ENCODE peak calls at places on chromosomes 13 and 19, in nine cellular contexts. V is HCT116, Q is neural progenitor cell, C is GM23338, P is hepatocyte, H is SK-N-SH, Z is OCI-LY7, M is PC-3, O is MM.1S. X is an unnamed sample. For H3K4me1, the result is how much of the 10 kb centered on the place peaks cover.

GRCh38 chr13:99404005-99404755 is 97.0 kb upstream of the GPR183 start:
- DNase-seq in V (no peak), Q (no peak), C (no peak), P (no peak), H (no peak), Z (no peak), M (peak), O (no peak), X (no peak)

GRCh38 chr19:5952193-5953033 is 25.5 kb downstream of the RANBP3 start:
- DNase-seq in V (no peak), Q (no peak), C (no peak), P (no peak), H (peak), Z (no peak), M (no peak), O (no peak), X (no peak)

GRCh38 chr13:106109391-106109791 is 426.1 kb downstream of the EFNB2 start:
- DNase-seq in V (no peak), Q (no peak), C (no peak), P (no peak), H (no peak), Z (no peak), M (no peak), O (no peak), X (peak)

GRCh38 chr19:38653028-38653571 is 5.7 kb downstream of the ACTN4 start:
- DNase-seq in V (no peak), Q (no peak), C (no peak), P (peak), H (no peak), Z (no peak), M (no peak), O (no peak), X (peak)

GRCh38 chr13:41561179-41561578 is 103.8 kb downstream of the RGCC start:
- DNase-seq in V (no peak), Q (no peak), C (no peak), P (no peak), H (no peak), Z (no peak), M (no peak), O (no peak), X (peak)

GRCh38 chr13:51539887-51540286 is 44.4 kb upstream of the WDFY2 start:
- DNase-seq in V (no peak), Q (no peak), C (no peak), P (no peak), H (no peak), Z (no peak), M (no peak), O (no peak), X (peak)

GRCh38 chr13:91776650-91777193 is 378.3 kb downstream of the GPC5 start:
- DNase-seq in V (no peak), Q (no peak), C (no peak), P (no peak), H (no peak), Z (no peak), M (peak), O (no peak), X (no peak)

GRCh38 chr19:57363734-57364181 is 407 bp downstream of the TRAPPC2B start:
- DNase-seq in V (no peak), Q (no peak), C (peak), P (peak), H (no peak), Z (peak), M (no peak), O (no peak), X (peak)

GRCh38 chr19:8938576-8938975 is 71.6 kb downstream of the MUC16 start:
- DNase-seq in V (no peak), Q (no peak), C (no peak), P (no peak), H (no peak), Z (no peak), M (peak), O (no peak), X (no peak)

GRCh38 chr19:1747285-1748114 is 5.8 kb upstream of the ONECUT3 start:
- DNase-seq in V (peak), Q (peak), C (peak), P (peak), H (no peak), Z (no peak), M (peak), O (no peak), X (peak)

GRCh38 chr19:41362143-41362847 is 1.7 kb downstream of the B9D2 start:
- DNase-seq in V (no peak), Q (no peak), C (no peak), P (peak), H (peak), Z (no peak), M (peak), O (no peak), X (peak)

GRCh38 chr19:21604351-21604926 is 99.0 kb downstream of the ZNF429 start:
- DNase-seq in V (no peak), Q (peak), C (peak), P (no peak), H (no peak), Z (peak), M (peak), O (no peak), X (peak)

GRCh38 chr19:19134687-19135158 is 3.6 kb downstream of the TMEM161A start:
- DNase-seq in V (no peak), Q (peak), C (peak), P (peak), H (peak), Z (peak), M (no peak), O (peak), X (no peak)

GRCh38 chr19:10473192-10473591 is 30.0 kb downstream of the KEAP1 start:
- DNase-seq in V (no peak), Q (no peak), C (no peak), P (no peak), H (no peak), Z (no peak), M (no peak), O (no peak), X (no peak)

GRCh38 chr19:35295792-35296462 is 4.0 kb downstream of the MAG start:
- DNase-seq in V (no peak), Q (no peak), C (peak), P (no peak), H (no peak), Z (peak), M (no peak), O (peak), X (no peak)

GRCh38 chr13:84192125-84192524 is 309.9 kb upstream of the SLITRK1 start:
- DNase-seq in V (no peak), Q (no peak), C (no peak), P (peak), H (no peak), Z (no peak), M (peak), O (no peak), X (peak)

GRCh38 chr13:48942131-48942530 is 33.6 kb upstream of the FNDC3A start:
- DNase-seq in V (no peak), Q (no peak), C (no peak), P (no peak), H (no peak), Z (no peak), M (peak), O (no peak), X (peak)

GRCh38 chr13:101202590-101202989 is 213.7 kb downstream of the NALCN start:
- DNase-seq in V (no peak), Q (peak), C (peak), P (no peak), H (no peak), Z (no peak), M (peak), O (no peak), X (no peak)

GRCh38 chr13:24135674-24136300 is 24.7 kb upstream of the SPATA13 start:
- DNase-seq in V (no peak), Q (no peak), C (no peak), P (no peak), H (no peak), Z (no peak), M (peak), O (no peak), X (peak)

GRCh38 chr13:99693812-99694211 is 192.5 kb downstream of the TM9SF2 start:
- DNase-seq in V (no peak), Q (no peak), C (no peak), P (no peak), H (no peak), Z (no peak), M (no peak), O (no peak), X (no peak)

GRCh38 chr13:73851104-73851503 is 283.1 kb downstream of the KLF12 start:
- DNase-seq in V (no peak), Q (no peak), C (no peak), P (no peak), H (no peak), Z (no peak), M (peak), O (no peak), X (peak)

GRCh38 chr13:21703846-21704245 is 33.0 kb downstream of the FGF9 start:
- DNase-seq in V (no peak), Q (no peak), C (no peak), P (no peak), H (no peak), Z (no peak), M (peak), O (no peak), X (no peak)

GRCh38 chr19:13557756-13558398 is 51.6 kb upstream of the CACNA1A start:
- DNase-seq in V (peak), Q (peak), C (peak), P (no peak), H (no peak), Z (peak), M (peak), O (peak), X (peak)

GRCh38 chr13:110832531-110832930 is 82.3 kb downstream of the ANKRD10 start:
- DNase-seq in V (no peak), Q (no peak), C (no peak), P (no peak), H (no peak), Z (no peak), M (no peak), O (no peak), X (no peak)

GRCh38 chr19:39053276-39054090 is 21.1 kb upstream of the FBXO27 start:
- DNase-seq in V (no peak), Q (no peak), C (no peak), P (peak), H (no peak), Z (no peak), M (no peak), O (no peak), X (no peak)

GRCh38 chr19:2333027-2333806 is 4.7 kb downstream of the SPPL2B start:
- DNase-seq in V (no peak), Q (no peak), C (no peak), P (peak), H (no peak), Z (peak), M (no peak), O (peak), X (no peak)

DNA sequence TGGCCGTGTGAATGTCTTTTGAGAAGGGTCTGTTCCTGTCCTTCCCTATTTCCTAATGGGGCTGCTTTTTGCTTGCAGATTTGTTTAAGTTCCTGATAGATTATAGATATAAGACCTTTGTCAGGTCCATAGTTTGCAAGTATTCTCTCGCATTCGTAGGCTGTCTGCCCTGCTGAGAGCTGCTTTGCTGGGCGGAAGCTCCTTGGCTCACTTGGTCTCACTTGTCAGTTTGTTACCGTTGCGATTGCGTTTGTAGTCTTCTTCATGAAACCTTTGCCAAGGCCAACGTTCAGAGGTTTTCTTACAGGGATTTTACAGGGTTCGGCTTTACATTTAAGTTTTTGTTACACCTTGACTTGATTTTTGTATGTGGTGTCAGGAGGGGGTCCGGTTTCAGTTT is 44.0 kb upstream of the TFDP1 start:
- DNase-seq in V (no peak), Q (no peak), C (no peak), P (no peak), H (no peak), Z (no peak), M (no peak), O (no peak), X (no peak)
- H3K4me1 ChIP-seq in V (under half), Q (under half), C (under half), P (under half), H (under half), Z (under half), M (under half), O (under half), X (under half)

DNA sequence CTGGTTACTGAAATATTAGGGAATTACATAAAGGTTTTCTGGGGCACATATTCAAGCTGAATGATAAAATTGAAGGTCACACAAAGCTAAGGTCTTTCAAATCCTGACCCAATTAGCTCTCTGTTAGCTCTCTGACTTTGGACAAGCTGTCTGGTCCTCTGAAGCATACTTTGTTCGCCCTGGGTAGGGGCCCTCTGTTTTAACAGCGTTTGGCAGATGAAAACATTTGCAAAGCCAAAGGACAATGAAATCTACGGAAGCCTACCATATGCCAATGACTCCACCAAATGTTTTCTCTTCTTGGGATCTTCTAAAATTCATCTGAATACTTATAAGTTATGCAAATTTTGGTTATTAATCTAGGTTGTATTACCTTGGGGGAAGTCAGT is 14.5 kb upstream of the GJA3 start:
- DNase-seq in V (no peak), Q (no peak), C (no peak), P (no peak), H (no peak), Z (no peak), M (no peak), O (no peak), X (no peak)
- H3K27ac ChIP-seq in V (no peak), Q (no peak), C (no peak), P (peak), H (no peak), Z (no peak), M (peak), O (peak), X (peak)

GRCh38 chr13:43319617-43320444 is 296.4 kb downstream of the DNAJC15 start:
- DNase-seq in V (no peak), Q (peak), C (peak), P (no peak), H (no peak), Z (no peak), M (no peak), O (no peak), X (no peak)
- TF ChIP-seq EZH2phosphoT487 in V (no peak), Q (no peak), C (no peak), P (no peak), H (no peak), Z (no peak), M (no peak), O (no peak), X (no peak)

GRCh38 chr13:54859827-54860226 is 1831.2 kb downstream of the OLFM4 start:
- DNase-seq in V (no peak), Q (no peak), C (no peak), P (no peak), H (no peak), Z (no peak), M (no peak), O (no peak), X (no peak)
- H3K4me1 ChIP-seq in V (under half), Q (under half), C (under half), P (under half), H (under half), Z (under half), M (under half), O (under half), X (under half)

GRCh38 chr19:29841559-29842367 is 30.0 kb downstream of the CCNE1 start:
- DNase-seq in V (peak), Q (peak), C (peak), P (peak), H (peak), Z (peak), M (peak), O (no peak), X (peak)

GRCh38 chr19:29841209-29841558 is 29.4 kb downstream of the CCNE1 start:
- DNase-seq in V (no peak), Q (no peak), C (no peak), P (no peak), H (no peak), Z (no peak), M (peak), O (no peak), X (peak)

GRCh38 chr19:29842471-29843179 is 30.8 kb downstream of the CCNE1 start:
- DNase-seq in V (no peak), Q (no peak), C (no peak), P (no peak), H (no peak), Z (no peak), M (no peak), O (no peak), X (peak)

GRCh38 chr19:29844891-29845575 is 33.2 kb downstream of the CCNE1 start:
- DNase-seq in V (peak), Q (peak), C (peak), P (peak), H (no peak), Z (peak), M (peak), O (peak), X (peak)

GRCh38 chr19:29843180-29844051 is 31.6 kb downstream of the CCNE1 start:
- DNase-seq in V (no peak), Q (peak), C (peak), P (peak), H (no peak), Z (no peak), M (no peak), O (no peak), X (peak)
- H3K27ac ChIP-seq in V (no peak), Q (no peak), C (no peak), P (peak), H (no peak), Z (no peak), M (no peak), O (no peak), X (no peak)

GRCh38 chr13:44281252-44282000 is 92.2 kb upstream of the SERP2 start:
- DNase-seq in V (no peak), Q (no peak), C (no peak), P (no peak), H (no peak), Z (no peak), M (no peak), O (no peak), X (no peak)

GRCh38 chr13:44283598-44283997 is 90.0 kb upstream of the SERP2 start:
- DNase-seq in V (no peak), Q (no peak), C (peak), P (no peak), H (no peak), Z (no peak), M (no peak), O (no peak), X (no peak)

GRCh38 chr13:44277459-44277858 is 96.2 kb upstream of the SERP2 start:
- DNase-seq in V (no peak), Q (no peak), C (no peak), P (no peak), H (no peak), Z (no peak), M (no peak), O (no peak), X (no peak)

GRCh38 chr13:44278164-44278563 is 95.5 kb upstream of the SERP2 start:
- DNase-seq in V (no peak), Q (no peak), C (no peak), P (no peak), H (no peak), Z (peak), M (no peak), O (no peak), X (no peak)

DNA sequence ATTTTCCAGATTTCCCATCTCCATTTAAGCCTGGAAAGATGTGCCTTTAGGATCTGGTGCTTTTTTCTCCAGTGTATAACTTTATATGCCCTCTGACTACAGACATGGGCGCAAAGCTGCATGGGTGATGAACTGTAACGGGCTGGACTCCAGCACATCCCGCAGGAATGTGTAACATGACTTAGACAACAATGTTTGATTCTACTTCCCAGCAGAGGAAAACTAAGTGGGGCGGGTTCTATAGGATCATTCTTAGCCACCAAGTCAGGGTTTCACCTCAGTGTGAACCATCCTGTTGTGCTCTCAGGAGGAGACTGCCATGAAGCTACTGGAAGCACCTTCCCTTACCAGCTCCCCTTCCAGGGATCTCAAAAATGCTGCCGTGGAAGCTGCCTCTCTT is 93.2 kb upstream of the SERP2 start:
- DNase-seq in V (no peak), Q (no peak), C (no peak), P (no peak), H (no peak), Z (no peak), M (peak), O (no peak), X (peak)
- TF ChIP-seq EZH2phosphoT487 in V (no peak), Q (no peak), C (no peak), P (no peak), H (no peak), Z (no peak), M (no peak), O (no peak), X (no peak)

GRCh38 chr19:50349277-50350057 is 16.0 kb downstream of the NAPSA start:
- DNase-seq in V (no peak), Q (no peak), C (peak), P (no peak), H (no peak), Z (peak), M (no peak), O (peak), X (no peak)
- H3K4me1 ChIP-seq in V (under half), Q (under half), C (under half), P (under half), H (under half), Z (half or more), M (under half), O (under half), X (under half)

DNA sequence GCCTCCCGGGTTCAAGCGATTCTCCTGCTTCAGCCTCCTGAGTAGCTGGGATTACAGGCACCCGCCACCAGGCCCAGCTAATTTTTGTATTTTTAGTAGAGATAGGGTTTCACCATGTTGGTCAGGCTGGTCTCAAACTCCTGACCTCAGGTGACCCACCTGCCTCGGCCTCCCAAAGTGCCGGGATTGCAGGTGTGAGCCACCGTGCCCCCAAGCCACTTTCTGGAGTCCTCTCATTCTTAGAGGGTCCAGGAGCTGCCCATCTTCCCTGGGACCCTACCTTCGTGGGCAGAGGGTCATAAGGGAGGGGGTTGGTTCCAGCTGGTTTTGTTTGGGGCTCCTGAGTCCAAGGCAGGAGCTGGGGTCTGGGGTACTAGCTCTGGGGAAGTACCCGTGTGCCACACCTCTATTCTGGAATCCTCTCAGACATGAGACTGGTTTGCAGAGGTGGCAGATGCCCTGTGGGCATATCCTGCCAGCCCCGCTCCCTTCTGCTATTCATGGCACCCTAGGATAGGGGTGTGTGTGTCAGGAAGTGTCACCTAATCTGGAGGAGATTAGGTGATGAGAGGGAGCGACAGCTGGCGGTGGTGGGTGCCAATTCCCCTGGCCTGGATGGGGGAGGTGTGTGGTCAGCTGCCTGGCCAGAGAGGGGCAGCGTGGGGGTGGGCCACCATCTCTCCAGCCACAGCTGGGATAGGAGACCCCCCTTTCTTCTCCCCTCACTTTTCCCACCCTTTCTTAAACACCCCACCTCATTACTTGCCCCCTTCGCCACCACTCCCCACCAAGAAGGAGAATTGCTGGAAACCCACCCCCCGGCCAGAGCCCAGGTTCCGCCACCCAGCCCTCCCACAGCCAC is 2.1 kb downstream of the PRMT1 start:
- DNase-seq in V (no peak), Q (no peak), C (no peak), P (no peak), H (no peak), Z (no peak), M (peak), O (no peak), X (peak)
- H3K27ac ChIP-seq in V (peak), Q (peak), C (peak), P (no peak), H (no peak), Z (peak), M (no peak), O (no peak), X (no peak)

GRCh38 chr13:29875646-29876045 is 25.2 kb upstream of the UBL3 start:
- DNase-seq in V (no peak), Q (no peak), C (no peak), P (no peak), H (no peak), Z (no peak), M (no peak), O (no peak), X (no peak)
- TF ChIP-seq EZH2phosphoT487 in V (no peak), Q (no peak), C (no peak), P (no peak), H (no peak), Z (no peak), M (no peak), O (no peak), X (no peak)

X was measured in GM23248.